ENCODE peak calls at places on chromosomes 4 and X, in ten cellular contexts. Y, X, K, G, M, C, Q, E, S and L are unnamed samples.

GRCh38 chr4:85498068-85498733 is 23.3 kb downstream of the ARHGAP24 start:
- DNase-seq in Y (peak), Q (no peak), E (no peak), C (peak), K (peak), M (peak), G (no peak), X (no peak), S (no peak), L (no peak)

GRCh38 chr4:10605056-10605455 is 79.5 kb downstream of the CLNK start:
- DNase-seq in G (no peak), C (no peak), E (no peak), X (no peak), Q (no peak), K (no peak), Y (no peak), M (no peak), S (no peak), L (no peak)

GRCh38 chr4:8534129-8534528 is 46.1 kb upstream of the GPR78 start:
- DNase-seq in M (peak), C (peak), Y (no peak), S (no peak), X (no peak), Q (no peak), G (no peak), E (no peak), K (no peak), L (no peak)

GRCh38 chrX:101051153-101051548 is 760 bp downstream of the TRMT2B start:
- DNase-seq in Y (no peak), E (no peak), G (no peak), K (no peak), M (no peak), S (no peak), Q (no peak), X (no peak), C (no peak), L (no peak)

GRCh38 chr4:3039706-3040366 is 34.5 kb downstream of the HTT-AS start:
- DNase-seq in C (no peak), G (no peak), K (no peak), X (no peak), E (no peak), S (no peak), Y (no peak), Q (no peak), M (no peak), L (no peak)

GRCh38 chr4:152936446-152937279 is 540 bp downstream of the FHDC1 start:
- DNase-seq in C (peak), X (no peak), M (peak), S (no peak), Y (peak), G (no peak), Q (peak), K (peak), E (no peak), L (no peak)

GRCh38 chr4:98293089-98293887 is 32.1 kb downstream of the RAP1GDS1 start:
- DNase-seq in E (no peak), X (no peak), K (no peak), C (peak), Y (no peak), Q (no peak), M (no peak), S (no peak), G (no peak), L (no peak)

GRCh38 chr4:147560632-147561031 is 56.6 kb upstream of the TMEM184C start:
- DNase-seq in S (no peak), E (no peak), X (no peak), C (peak), G (no peak), M (no peak), Y (no peak), Q (no peak), K (no peak), L (no peak)

GRCh38 chrX:25295466-25295865 is 279.7 kb upstream of the ARX start:
- DNase-seq in M (no peak), S (no peak), Q (no peak), E (no peak), X (no peak), K (no peak), C (no peak), Y (no peak), G (no peak), L (no peak)

GRCh38 chrX:47145408-47146120 is 543 bp downstream of the RBM10 start:
- DNase-seq in Q (no peak), X (peak), E (peak), K (peak), C (no peak), Y (peak), M (peak), S (no peak), G (peak), L (peak)

GRCh38 chr4:1592179-1593037 is 91.7 kb downstream of the FAM53A start:
- DNase-seq in G (no peak), C (no peak), Q (no peak), E (no peak), X (no peak), S (no peak), Y (no peak), M (no peak), K (peak), L (no peak)

GRCh38 chr4:106585920-106586349 is 217.4 kb upstream of the GIMD1 start:
- DNase-seq in Q (no peak), Y (no peak), K (no peak), G (no peak), C (peak), S (no peak), E (no peak), M (no peak), X (no peak), L (no peak)

GRCh38 chr4:139530833-139531427 is 25.1 kb downstream of the SETD7 start:
- DNase-seq in Y (peak), S (peak), G (no peak), M (peak), E (peak), K (peak), Q (peak), X (peak), C (peak), L (peak)

GRCh38 chr4:109945056-109945455 is 32.4 kb downstream of the EGF start:
- DNase-seq in Y (no peak), X (no peak), E (peak), C (no peak), K (no peak), S (no peak), M (no peak), G (no peak), Q (no peak), L (no peak)

GRCh38 chr4:164748375-164748774 is 5.6 kb upstream of the SMIM31 start:
- DNase-seq in X (peak), G (no peak), E (no peak), Y (peak), K (no peak), M (peak), Q (no peak), C (peak), S (no peak), L (no peak)

GRCh38 chr4:169492436-169493163 is 119.8 kb downstream of the NEK1 start:
- DNase-seq in S (no peak), X (peak), G (no peak), C (peak), Q (peak), M (peak), Y (peak), E (no peak), K (no peak), L (no peak)

GRCh38 chr4:87220094-87220831 is at the start of gene KLHL8:
- DNase-seq in G (peak), M (peak), S (peak), Q (peak), K (peak), C (peak), Y (peak), E (peak), X (peak), L (peak)

GRCh38 chr4:146243141-146243882 is 29.0 kb downstream of the REELD1 start:
- DNase-seq in Y (peak), Q (no peak), S (no peak), E (peak), M (peak), G (no peak), X (no peak), C (peak), K (peak), L (peak)

GRCh38 chrX:150771116-150771515 is 77.9 kb downstream of the MTMR1 start:
- DNase-seq in K (no peak), E (no peak), M (no peak), S (no peak), Q (no peak), Y (no peak), G (no peak), X (no peak), C (no peak), L (no peak)

GRCh38 chrX:1743105-1743504 is 128.2 kb downstream of the ASMT start:
- DNase-seq in K (no peak), E (no peak), S (no peak), C (peak), Q (no peak), G (no peak), Y (no peak), M (no peak), X (no peak), L (no peak)

GRCh38 chrX:152619897-152620296 is 17.8 kb upstream of the GABRQ start:
- DNase-seq in M (no peak), K (no peak), E (no peak), C (peak), Y (no peak), Q (no peak), G (no peak), X (no peak), S (no peak), L (no peak)

GRCh38 chrX:111254896-111255693 is 15.2 kb downstream of the CAPN6 start:
- DNase-seq in K (no peak), Y (no peak), G (no peak), X (no peak), Q (no peak), S (no peak), C (no peak), M (no peak), E (no peak), L (no peak)

GRCh38 chr4:10024303-10024702 is 3.0 kb upstream of the SLC2A9 start:
- DNase-seq in M (no peak), K (no peak), G (no peak), Q (no peak), S (no peak), X (no peak), Y (no peak), E (no peak), C (no peak), L (no peak)

GRCh38 chr4:48930654-48931053 is 24.1 kb upstream of the OCIAD2 start:
- DNase-seq in E (no peak), G (no peak), Q (no peak), M (no peak), Y (no peak), K (no peak), X (no peak), S (no peak), C (no peak), L (no peak)

GRCh38 chrX:7334253-7334935 is 186.4 kb upstream of the PUDP start:
- DNase-seq in G (no peak), Y (peak), S (no peak), X (no peak), Q (no peak), M (no peak), C (peak), E (no peak), K (no peak), L (no peak)

GRCh38 chr4:93897559-93897958 is 69.0 kb downstream of the ATOH1 start:
- DNase-seq in Y (no peak), X (peak), K (no peak), G (no peak), C (peak), Q (no peak), E (no peak), M (peak), S (no peak), L (no peak)

GRCh38 chr4:59180969-59181368 is 2019.2 kb upstream of the ADGRL3 start:
- DNase-seq in C (no peak), X (no peak), Q (no peak), E (no peak), S (no peak), Y (no peak), K (no peak), M (no peak), G (no peak), L (no peak)

GRCh38 chr4:115234405-115235093 is 121.1 kb upstream of the NDST4 start:
- DNase-seq in K (no peak), Q (no peak), C (no peak), Y (no peak), E (no peak), S (no peak), G (no peak), M (peak), X (peak), L (no peak)

GRCh38 chrX:50627696-50628095 is 157.1 kb upstream of the DGKK start:
- DNase-seq in G (no peak), X (no peak), Y (no peak), K (no peak), C (no peak), S (no peak), E (no peak), Q (no peak), M (no peak), L (no peak)